ENCODE peak calls at places on chromosomes 13 and 19, in six cellular contexts. X is heart right ventricle; Z is lung; R is A673; H is CD8-positive, alpha-beta T cell; B is foreskin keratinocyte. P is an unnamed sample.

GRCh38 chr19:39303373-39304184 is 7.4 kb downstream of the IFNL1 start:
- DNase-seq in X (no peak), Z (no peak), R (no peak), H (no peak), B (no peak), P (no peak)

GRCh38 chr19:29583196-29584006 is 22.7 kb upstream of the POP4 start:
- DNase-seq in X (no peak), Z (no peak), R (no peak), H (no peak), B (no peak), P (no peak)

GRCh38 chr19:6059996-6060599 is 50.2 kb downstream of the RFX2 start:
- DNase-seq in X (no peak), Z (no peak), R (no peak), H (no peak), B (no peak), P (no peak)

GRCh38 chr13:91314888-91315287 is 32.6 kb upstream of the MIR17HG start:
- DNase-seq in X (no peak), Z (no peak), R (no peak), H (no peak), B (no peak), P (no peak)

GRCh38 chr13:105936816-105937215 is 598.6 kb downstream of the EFNB2 start:
- DNase-seq in X (no peak), Z (no peak), R (no peak), H (no peak), B (no peak), P (no peak)

GRCh38 chr19:36210497-36210896 is 4.0 kb downstream of the ZNF565 start:
- DNase-seq in X (no peak), Z (no peak), R (no peak), H (no peak), B (no peak), P (no peak)

GRCh38 chr13:36981156-36981743 is 17.9 kb downstream of the ALG5 start:
- DNase-seq in X (no peak), Z (no peak), R (peak), H (no peak), B (no peak), P (no peak)

GRCh38 chr19:23263396-23263795 is 13.2 kb upstream of the ZNF724 start:
- DNase-seq in X (no peak), Z (no peak), R (no peak), H (no peak), B (no peak), P (no peak)

GRCh38 chr19:53102701-53103140 is 501 bp downstream of the ZNF160 start:
- DNase-seq in X (peak), Z (no peak), R (peak), H (peak), B (no peak), P (no peak)

GRCh38 chr13:92574499-92574898 is 652.1 kb upstream of the GPC6 start:
- DNase-seq in X (no peak), Z (no peak), R (no peak), H (no peak), B (peak), P (no peak)

GRCh38 chr19:1754651-1755466 is 1.6 kb downstream of the ONECUT3 start:
- DNase-seq in X (no peak), Z (no peak), R (no peak), H (no peak), B (peak), P (no peak)

GRCh38 chr13:101397742-101398141 is 18.6 kb downstream of the NALCN start:
- DNase-seq in X (no peak), Z (no peak), R (no peak), H (no peak), B (peak), P (no peak)

GRCh38 chr13:50679321-50679720 is 164.2 kb downstream of the DLEU7 start:
- DNase-seq in X (no peak), Z (no peak), R (no peak), H (no peak), B (no peak), P (no peak)

GRCh38 chr13:33322965-33323668 is 37.6 kb upstream of the STARD13 start:
- DNase-seq in X (no peak), Z (no peak), R (peak), H (no peak), B (no peak), P (no peak)

GRCh38 chr13:26480246-26480855 is 77.1 kb upstream of the WASF3 start:
- DNase-seq in X (no peak), Z (no peak), R (no peak), H (no peak), B (no peak), P (no peak)

GRCh38 chr19:35318679-35319448 is 10.1 kb upstream of the CD22 start:
- DNase-seq in X (peak), Z (peak), R (no peak), H (no peak), B (peak), P (peak)

GRCh38 chr13:98557934-98558630 is 18.8 kb downstream of the STK24 start:
- DNase-seq in X (no peak), Z (no peak), R (peak), H (no peak), B (no peak), P (no peak)

GRCh38 chr19:27872370-27872769 is 1340.6 kb downstream of the UQCRFS1 start:
- DNase-seq in X (no peak), Z (no peak), R (no peak), H (no peak), B (no peak), P (no peak)

GRCh38 chr13:112670118-112670517 is 19.7 kb upstream of the ATP11A start:
- DNase-seq in X (no peak), Z (no peak), R (no peak), H (no peak), B (no peak), P (no peak)

GRCh38 chr13:102774210-102774560 is 599 bp upstream of the TEX30 start:
- DNase-seq in X (peak), Z (no peak), R (no peak), H (no peak), B (no peak), P (no peak)

GRCh38 chr19:3798137-3798536 is 12.0 kb upstream of the MATK start:
- DNase-seq in X (no peak), Z (no peak), R (no peak), H (no peak), B (no peak), P (no peak)

GRCh38 chr19:46288896-46289588 is 7.8 kb upstream of the HIF3A start:
- DNase-seq in X (peak), Z (peak), R (peak), H (no peak), B (peak), P (no peak)

DNA sequence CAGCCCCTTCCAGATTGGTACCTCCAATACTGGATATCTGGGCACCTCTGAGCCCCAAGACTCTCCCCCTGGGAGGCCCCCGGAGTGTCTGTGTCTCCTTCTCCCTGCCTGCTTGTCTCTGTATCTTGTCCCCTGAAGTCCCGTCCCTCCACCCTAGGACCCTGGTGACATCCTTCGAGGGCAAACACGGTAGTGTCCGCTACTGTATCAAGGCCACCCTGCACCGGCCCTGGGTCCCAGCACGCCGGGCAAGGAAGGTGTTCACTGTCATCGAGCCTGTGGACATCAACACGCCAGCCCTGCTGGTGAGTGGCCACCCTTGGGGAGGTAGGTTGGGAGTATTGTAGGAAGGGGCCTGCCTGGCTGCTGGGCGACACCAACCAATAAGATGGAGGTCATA is 844 bp downstream of the ARRDC2 start:
- DNase-seq in X (no peak), Z (no peak), R (no peak), H (no peak), B (no peak), P (no peak)
- H3K27ac ChIP-seq in X (peak), Z (no peak), R (no peak), H (peak), B (no peak), P (peak)

GRCh38 chr19:42421591-42422031 is 5.6 kb downstream of the LIPE start:
- DNase-seq in X (peak), Z (no peak), R (no peak), H (no peak), B (peak), P (no peak)
- H3K27ac ChIP-seq in X (peak), Z (peak), R (no peak), H (no peak), B (peak), P (peak)

GRCh38 chr13:20461481-20461859 is 64.2 kb downstream of the CRYL1 start:
- DNase-seq in X (no peak), Z (no peak), R (peak), H (no peak), B (no peak), P (no peak)

GRCh38 chr13:20461860-20462532 is 63.7 kb downstream of the CRYL1 start:
- DNase-seq in X (peak), Z (no peak), R (peak), H (no peak), B (no peak), P (no peak)

GRCh38 chr13:20460744-20461143 is 64.9 kb downstream of the CRYL1 start:
- DNase-seq in X (no peak), Z (no peak), R (peak), H (no peak), B (no peak), P (no peak)

GRCh38 chr13:20462921-20463320 is 62.7 kb downstream of the CRYL1 start:
- DNase-seq in X (no peak), Z (no peak), R (no peak), H (no peak), B (no peak), P (no peak)

GRCh38 chr13:20462533-20462915 is 63.1 kb downstream of the CRYL1 start:
- DNase-seq in X (no peak), Z (no peak), R (no peak), H (no peak), B (no peak), P (no peak)
- H3K27ac ChIP-seq in X (peak), Z (peak), R (no peak), H (no peak), B (no peak), P (no peak)

GRCh38 chr19:18160792-18161690 is 8.1 kb downstream of the PIK3R2 start:
- DNase-seq in X (no peak), Z (peak), R (peak), H (peak), B (no peak), P (peak)

GRCh38 chr19:18159810-18160209 is 6.8 kb downstream of the PIK3R2 start:
- DNase-seq in X (no peak), Z (no peak), R (no peak), H (no peak), B (no peak), P (no peak)

GRCh38 chr19:18161691-18162039 is 8.7 kb downstream of the PIK3R2 start:
- DNase-seq in X (no peak), Z (no peak), R (no peak), H (no peak), B (no peak), P (no peak)

GRCh38 chr19:18158471-18158870 is 5.5 kb downstream of the PIK3R2 start:
- DNase-seq in X (no peak), Z (no peak), R (no peak), H (no peak), B (no peak), P (no peak)

GRCh38 chr19:18160441-18160791 is 7.5 kb downstream of the PIK3R2 start:
- DNase-seq in X (no peak), Z (no peak), R (no peak), H (no peak), B (no peak), P (no peak)
- H3K27ac ChIP-seq in X (peak), Z (peak), R (no peak), H (no peak), B (no peak), P (peak)

GRCh38 chr19:40596608-40597328 is 4.4 kb upstream of the LTBP4 start:
- DNase-seq in X (peak), Z (peak), R (no peak), H (no peak), B (no peak), P (no peak)

GRCh38 chr19:40592170-40592569 is 9.0 kb upstream of the LTBP4 start:
- DNase-seq in X (no peak), Z (no peak), R (peak), H (no peak), B (no peak), P (no peak)

GRCh38 chr19:40597329-40597838 is 3.8 kb upstream of the LTBP4 start:
- DNase-seq in X (no peak), Z (no peak), R (no peak), H (no peak), B (no peak), P (no peak)

GRCh38 chr19:40594251-40594650 is 6.9 kb upstream of the LTBP4 start:
- DNase-seq in X (no peak), Z (no peak), R (no peak), H (no peak), B (no peak), P (no peak)

DNA sequence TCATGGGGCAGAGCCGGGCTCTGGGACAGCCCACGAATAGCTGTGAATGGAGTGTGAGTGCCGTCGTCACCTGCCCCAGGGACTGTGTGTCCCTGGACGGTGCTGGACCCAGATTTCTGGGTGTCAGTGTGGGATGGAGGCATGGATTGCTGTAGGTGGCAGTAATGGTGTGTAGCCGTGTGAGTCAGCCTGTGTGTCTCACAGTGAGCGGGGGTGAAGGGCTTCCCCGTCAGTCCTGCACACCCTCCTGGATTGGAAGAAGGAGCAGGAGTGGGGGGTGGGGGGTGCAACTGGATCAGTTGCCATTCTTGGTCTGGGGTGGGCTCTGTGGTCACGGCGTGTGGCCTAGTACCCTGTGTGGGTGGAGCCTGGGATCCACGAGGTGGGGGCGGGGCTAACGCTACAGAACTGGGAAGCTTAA is 6.5 kb upstream of the LTBP4 start:
- DNase-seq in X (no peak), Z (no peak), R (no peak), H (no peak), B (no peak), P (no peak)
- H3K27ac ChIP-seq in X (no peak), Z (no peak), R (no peak), H (no peak), B (no peak), P (no peak)

GRCh38 chr13:65936249-65936648 is 1293.9 kb downstream of the PCDH9 start:
- DNase-seq in X (no peak), Z (no peak), R (no peak), H (no peak), B (no peak), P (no peak)
- H3K27ac ChIP-seq in X (no peak), Z (no peak), R (no peak), H (no peak), B (no peak), P (no peak)

DNA sequence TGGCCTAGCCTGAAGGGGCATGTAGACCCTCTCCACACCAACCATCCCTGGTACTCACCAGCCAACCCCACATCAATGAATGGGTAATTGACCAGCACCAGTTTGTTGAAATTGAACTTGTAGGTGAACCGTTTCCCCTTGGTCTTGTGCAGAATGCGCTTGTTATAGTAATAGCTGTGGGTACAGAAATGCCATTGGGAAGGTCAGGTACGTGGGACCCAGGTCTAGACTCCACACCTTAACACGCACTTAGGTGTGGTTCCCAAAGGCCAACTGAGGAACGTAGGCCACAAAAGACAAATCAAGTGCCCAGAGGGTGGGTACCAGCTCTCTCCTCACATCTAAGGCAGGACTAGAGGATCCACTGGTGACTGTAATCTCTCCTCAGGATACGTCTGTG is 5.2 kb downstream of the ERF start:
- DNase-seq in X (no peak), Z (no peak), R (no peak), H (no peak), B (no peak), P (no peak)
- H3K27ac ChIP-seq in X (peak), Z (no peak), R (peak), H (no peak), B (no peak), P (peak)

DNA sequence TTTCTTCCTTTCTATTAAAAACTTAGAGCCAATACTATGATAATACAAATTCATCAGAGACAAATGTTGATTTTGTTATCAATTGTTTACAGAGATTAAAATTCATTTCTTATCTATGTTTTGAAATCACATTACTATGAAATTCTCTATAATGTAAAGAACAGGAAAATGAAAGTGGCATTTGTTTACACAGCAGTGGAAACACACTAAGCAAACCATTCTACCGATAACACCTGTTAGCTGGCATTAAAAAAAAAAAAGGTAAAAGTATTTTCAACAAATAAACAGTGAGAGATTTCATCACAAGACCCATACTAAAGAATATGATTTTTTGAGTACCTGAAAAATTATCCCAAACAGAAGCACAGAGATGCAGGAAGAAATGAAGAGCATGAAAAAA is 4.8 kb upstream of the CCDC70 start:
- DNase-seq in X (no peak), Z (no peak), R (no peak), H (no peak), B (no peak), P (no peak)
- H3K27ac ChIP-seq in X (no peak), Z (no peak), R (no peak), H (no peak), B (no peak), P (no peak)

GRCh38 chr19:49861541-49862410 is 5.6 kb downstream of the PNKP start:
- DNase-seq in X (peak), Z (no peak), R (no peak), H (no peak), B (no peak), P (no peak)

GRCh38 chr19:49860716-49861100 is 6.7 kb downstream of the PNKP start:
- DNase-seq in X (no peak), Z (no peak), R (no peak), H (no peak), B (no peak), P (no peak)

GRCh38 chr19:49861127-49861526 is 6.2 kb downstream of the PNKP start:
- DNase-seq in X (no peak), Z (no peak), R (peak), H (no peak), B (no peak), P (no peak)

GRCh38 chr19:49858591-49858985 is 7.6 kb downstream of the PTOV1 start:
- DNase-seq in X (no peak), Z (no peak), R (no peak), H (no peak), B (no peak), P (no peak)

GRCh38 chr19:49859838-49860715 is 7.3 kb downstream of the PNKP start:
- DNase-seq in X (no peak), Z (no peak), R (no peak), H (no peak), B (no peak), P (no peak)
- H3K27ac ChIP-seq in X (no peak), Z (no peak), R (peak), H (no peak), B (no peak), P (peak)

P was measured in gastrocnemius medialis.